ENCODE peak calls at places on chromosomes 2 and 18, in four cellular contexts. C is HCT116, J is SK-N-SH, Q is K562. W is an unnamed sample.

GRCh38 chr2:189580267-189580661 is 322 bp downstream of the SLC40A1 start:
- DNase-seq in Q (peak), C (no peak), J (peak), W (peak)

GRCh38 chr2:149989447-149990063 is 402.0 kb upstream of the MMADHC start:
- DNase-seq in Q (no peak), J (no peak), C (no peak), W (peak)

GRCh38 chr2:69385443-69386151 is 1.4 kb downstream of the GFPT1 start:
- DNase-seq in Q (no peak), J (no peak), C (peak), W (no peak)

GRCh38 chr2:182245963-182246362 is 180.9 kb downstream of the PDE1A start:
- DNase-seq in C (no peak), J (no peak), Q (no peak), W (no peak)

GRCh38 chr2:215793747-215794595 is 219.4 kb downstream of the MREG start:
- DNase-seq in C (peak), Q (peak), J (no peak), W (peak)

GRCh38 chr2:18119883-18120282 is 241.4 kb downstream of the KCNS3 start:
- DNase-seq in Q (no peak), C (no peak), J (no peak), W (no peak)

GRCh38 chr2:197972017-197972416 is 167.6 kb downstream of the PLCL1 start:
- DNase-seq in J (no peak), C (no peak), Q (no peak), W (no peak)

GRCh38 chr2:66389651-66390131 is 45.2 kb upstream of the MEIS1 start:
- DNase-seq in Q (peak), C (no peak), J (no peak), W (no peak)

GRCh38 chr2:232611559-232612218 is 21.7 kb upstream of the EFHD1 start:
- DNase-seq in J (peak), C (no peak), Q (peak), W (peak)

GRCh38 chr18:50707841-50708240 is 112.0 kb downstream of the MRO start:
- DNase-seq in Q (no peak), C (no peak), J (no peak), W (no peak)

GRCh38 chr2:35976611-35977010 is 379.0 kb upstream of the CRIM1 start:
- DNase-seq in Q (no peak), J (no peak), C (no peak), W (no peak)

GRCh38 chr2:182763311-182763912 is 47.4 kb downstream of the DNAJC10 start:
- DNase-seq in J (peak), Q (peak), C (peak), W (peak)

GRCh38 chr2:44939074-44940052 is 2.1 kb upstream of the SIX3 start:
- DNase-seq in Q (no peak), C (no peak), J (peak), W (no peak)

GRCh38 chr2:142907653-142908052 is 30.2 kb downstream of the KYNU start:
- DNase-seq in Q (no peak), J (no peak), C (no peak), W (no peak)

GRCh38 chr2:54303631-54304030 is 47.6 kb upstream of the TSPYL6 start:
- DNase-seq in C (no peak), J (no peak), Q (no peak), W (no peak)

GRCh38 chr2:52880872-52881271 is 886.7 kb upstream of the CHAC2 start:
- DNase-seq in J (no peak), C (no peak), Q (no peak), W (no peak)

GRCh38 chr2:239959059-239959971 is 65.8 kb downstream of the NDUFA10 start:
- DNase-seq in Q (no peak), J (no peak), C (no peak), W (no peak)

GRCh38 chr2:108637304-108637669 is 82.0 kb upstream of the RANBP2 start:
- DNase-seq in J (no peak), Q (peak), C (no peak), W (peak)

GRCh38 chr18:35580748-35581534 is 599 bp upstream of the GALNT1 start:
- DNase-seq in C (no peak), J (peak), Q (peak), W (peak)

GRCh38 chr2:215454519-215454918 is 18.7 kb upstream of the FN1 start:
- DNase-seq in Q (peak), J (peak), C (peak), W (peak)

GRCh38 chr2:231861538-231861937 is 64.7 kb downstream of the NPPC start:
- DNase-seq in Q (no peak), C (no peak), J (no peak), W (no peak)

GRCh38 chr2:170122883-170123547 is 54.9 kb upstream of the MYO3B start:
- DNase-seq in C (peak), Q (no peak), J (no peak), W (peak)

GRCh38 chr2:86298411-86299390 is 38.7 kb downstream of the REEP1 start:
- DNase-seq in Q (no peak), C (no peak), J (peak), W (peak)
- TF ChIP-seq ELF1 in Q (no peak), C (no peak), J (no peak), W (no peak)

GRCh38 chr18:67969458-67969857 is 452.9 kb upstream of the DSEL start:
- DNase-seq in J (no peak), Q (no peak), C (no peak), W (no peak)
- TF ChIP-seq ELF1 in J (no peak), Q (no peak), C (no peak), W (no peak)

GRCh38 chr2:210617732-210618330 is 61.4 kb downstream of the CPS1 start:
- DNase-seq in C (peak), Q (peak), J (peak), W (peak)

GRCh38 chr2:210623506-210623905 is 67.1 kb downstream of the CPS1 start:
- DNase-seq in C (no peak), J (no peak), Q (no peak), W (no peak)

GRCh38 chr2:210617318-210617717 is 60.9 kb downstream of the CPS1 start:
- DNase-seq in Q (no peak), J (no peak), C (no peak), W (no peak)

GRCh38 chr2:210616074-210616473 is 59.7 kb downstream of the CPS1 start:
- DNase-seq in J (no peak), Q (no peak), C (no peak), W (no peak)

DNA sequence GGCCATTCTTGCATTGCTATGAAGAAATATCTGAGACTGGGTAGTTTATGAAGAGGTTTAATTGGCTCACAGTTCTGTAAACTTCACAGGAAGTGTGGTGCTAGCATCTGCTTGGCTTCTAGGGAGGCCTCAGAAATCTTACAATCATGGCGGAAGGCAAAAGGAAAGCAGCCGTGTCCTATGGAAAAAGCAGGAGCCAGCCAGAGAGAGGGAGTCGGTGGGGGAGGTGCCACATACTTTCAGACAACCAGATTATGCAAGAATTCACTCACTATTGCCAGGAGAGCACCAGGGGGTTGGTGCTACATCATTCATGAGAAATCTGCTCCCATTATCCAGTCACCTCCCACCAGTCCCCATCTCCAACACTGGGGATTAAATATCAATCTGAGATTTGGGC is 64.1 kb downstream of the CPS1 start:
- DNase-seq in C (no peak), J (no peak), Q (no peak), W (no peak)
- TF ChIP-seq ELF1 in C (no peak), J (no peak), Q (no peak), W (no peak)

DNA sequence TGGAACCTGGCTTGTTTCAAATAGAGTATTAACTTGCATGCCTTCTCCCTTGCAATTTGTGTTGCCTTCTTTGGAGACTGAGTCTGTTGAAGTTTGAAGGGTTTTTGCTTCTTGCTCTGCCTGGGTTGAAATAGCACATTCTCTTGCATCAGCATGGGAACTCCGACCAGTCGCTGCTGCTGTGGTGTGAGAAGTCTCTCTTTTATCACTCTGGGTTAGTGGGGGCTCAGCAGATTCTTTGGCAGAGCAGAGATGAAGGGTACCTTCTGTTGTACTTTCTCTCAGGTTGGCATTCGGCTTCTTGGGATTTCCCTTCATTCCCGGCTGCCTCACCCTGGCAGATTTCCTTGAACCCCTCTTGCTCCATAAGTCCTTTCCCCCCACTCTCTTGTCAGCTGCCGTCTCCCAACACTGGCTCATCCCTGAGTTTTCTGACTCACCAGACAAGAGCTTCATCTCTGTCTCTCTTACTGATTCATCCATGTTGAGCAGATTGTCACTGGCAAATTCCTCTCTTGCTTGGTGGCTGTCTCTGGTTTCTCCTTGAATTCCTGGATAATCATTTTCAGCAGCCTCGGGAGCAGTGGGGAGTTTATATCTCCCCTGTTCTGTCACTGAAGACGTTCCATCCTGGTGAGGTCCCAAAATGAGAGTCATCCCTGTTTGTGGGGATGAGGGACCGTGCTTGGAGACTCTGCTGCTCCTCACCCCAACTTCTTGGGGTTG is 49.9 kb downstream of the ALPK2 start:
- DNase-seq in Q (no peak), C (no peak), J (no peak), W (peak)
- TF ChIP-seq ELF1 in Q (no peak), C (no peak), J (no peak), W (no peak)

DNA sequence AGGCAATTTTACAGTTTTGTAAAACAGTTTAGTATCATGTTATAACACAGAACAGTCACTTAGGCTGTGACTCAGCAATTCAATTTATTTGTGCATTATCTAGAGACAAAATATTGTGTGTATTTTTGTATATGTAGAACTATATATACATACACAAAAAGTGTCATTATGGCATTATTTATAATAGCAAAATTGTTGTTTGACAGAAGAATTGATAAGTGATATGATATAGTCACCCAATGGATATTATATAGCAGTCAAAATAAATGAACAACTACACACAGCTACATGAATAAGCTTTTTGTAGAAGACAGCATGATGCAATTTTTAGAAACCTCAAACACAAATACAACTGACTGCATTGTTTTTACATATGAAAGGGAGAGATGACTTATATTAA is 334.0 kb downstream of the TRIB2 start:
- DNase-seq in Q (no peak), C (no peak), J (no peak), W (no peak)
- TF ChIP-seq ELF1 in Q (no peak), C (no peak), J (no peak), W (no peak)

GRCh38 chr2:213920014-213920413 is 490.8 kb upstream of the VWC2L start:
- DNase-seq in C (no peak), J (no peak), Q (no peak), W (no peak)

GRCh38 chr2:213923543-213923942 is 487.3 kb upstream of the VWC2L start:
- DNase-seq in C (no peak), J (no peak), Q (no peak), W (no peak)
- TF ChIP-seq ELF1 in C (no peak), J (no peak), Q (no peak), W (no peak)

GRCh38 chr18:32730068-32730467 is 42.8 kb downstream of the KLHL14 start:
- DNase-seq in J (no peak), C (no peak), Q (no peak), W (no peak)
- TF ChIP-seq ELF1 in J (no peak), C (no peak), Q (no peak), W (no peak)

W was measured in HepG2.